ENCODE peak calls at places on chromosome 1, in four cellular contexts. R, W, Z and N are unnamed samples. For H3K4me1, the result is how much of the 10 kb centered on the place peaks cover.

GRCh38 chr1:30658014-30658336 is 65.4 kb downstream of the MATN1 start:
- DNase-seq in R (no peak), W (no peak), Z (no peak), N (no peak)

GRCh38 chr1:28236656-28237331 is 870 bp downstream of the ATP5IF1 start:
- DNase-seq in R (peak), W (no peak), Z (no peak), N (no peak)

GRCh38 chr1:85320371-85321131 is 44.1 kb upstream of the BCL10 start:
- DNase-seq in R (no peak), W (no peak), Z (no peak), N (no peak)

GRCh38 chr1:6002714-6003501 is 10.7 kb upstream of the NPHP4 start:
- DNase-seq in R (peak), W (no peak), Z (peak), N (peak)

GRCh38 chr1:177011508-177011907 is 153.0 kb downstream of the ASTN1 start:
- DNase-seq in R (no peak), W (no peak), Z (no peak), N (no peak)

GRCh38 chr1:208717490-208717889 is 473.3 kb upstream of the PLXNA2 start:
- DNase-seq in R (no peak), W (no peak), Z (no peak), N (no peak)

GRCh38 chr1:154327466-154328317 is 2.4 kb downstream of the ATP8B2 start:
- DNase-seq in R (no peak), W (no peak), Z (no peak), N (no peak)

GRCh38 chr1:168095476-168095875 is 41.3 kb downstream of the GPR161 start:
- DNase-seq in R (no peak), W (no peak), Z (no peak), N (no peak)

DNA sequence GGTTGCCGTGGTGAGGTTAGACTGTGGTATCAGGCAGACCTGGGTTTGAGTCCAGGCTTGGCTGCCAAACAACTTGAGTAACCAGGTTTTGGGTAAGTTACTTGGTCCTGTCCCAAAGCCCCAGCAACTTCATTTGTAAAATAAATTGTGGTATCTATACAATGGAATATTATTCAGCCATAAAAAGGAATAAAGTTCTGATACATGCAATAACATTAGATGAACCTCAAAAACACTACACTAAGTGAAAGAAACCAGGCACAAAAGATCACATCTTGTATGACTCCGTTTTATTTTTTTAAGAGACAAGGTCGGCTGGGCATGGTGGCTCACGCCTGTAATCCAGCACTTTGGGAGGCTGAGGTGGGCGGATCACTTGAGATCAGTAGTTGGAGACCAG is 16.4 kb upstream of the MIXL1 start:
- DNase-seq in R (no peak), W (no peak), Z (no peak), N (no peak)
- TF ChIP-seq CTCF in R (no peak), W (no peak), Z (no peak), N (no peak)

GRCh38 chr1:107358611-107359342 is 217.9 kb downstream of the NTNG1 start:
- DNase-seq in R (no peak), W (no peak), Z (no peak), N (no peak)

GRCh38 chr1:107357381-107357780 is 216.5 kb downstream of the NTNG1 start:
- DNase-seq in R (no peak), W (no peak), Z (no peak), N (no peak)

GRCh38 chr1:107362468-107362867 is 221.6 kb downstream of the NTNG1 start:
- DNase-seq in R (no peak), W (no peak), Z (no peak), N (no peak)

DNA sequence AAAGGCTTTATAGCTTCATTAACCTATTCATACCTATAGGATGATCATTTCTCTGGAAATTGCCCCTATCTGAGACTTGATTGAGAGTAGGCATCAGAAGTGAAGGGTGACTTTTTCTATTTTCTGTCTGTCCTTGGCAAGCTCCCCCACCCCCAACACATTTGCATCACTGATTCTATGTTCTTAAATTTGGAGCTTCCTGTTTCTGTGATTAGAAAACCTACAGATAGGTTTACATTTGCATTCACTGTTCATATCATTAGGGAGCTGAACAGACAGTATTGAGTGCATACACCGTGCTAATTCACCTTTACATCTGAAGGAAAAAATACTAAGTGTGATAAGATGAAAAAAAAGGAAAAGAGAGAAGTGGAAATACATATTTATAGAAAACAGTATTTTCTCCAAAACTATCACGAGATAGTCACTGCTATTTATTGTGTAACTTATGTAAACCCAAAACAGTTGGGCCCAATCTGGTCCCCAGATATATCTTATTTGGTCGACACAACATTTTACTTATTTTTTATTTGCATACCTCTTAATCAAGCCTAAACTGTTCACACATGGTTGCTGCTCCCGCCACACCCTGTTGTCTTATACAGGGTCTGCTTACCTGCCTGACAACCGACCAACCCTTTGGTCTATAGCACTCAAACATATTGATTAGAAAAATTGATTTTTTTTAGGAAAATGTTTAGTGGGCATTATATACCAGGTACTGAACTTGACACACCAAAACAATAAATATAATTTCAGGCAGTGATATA is 218.8 kb downstream of the NTNG1 start:
- DNase-seq in R (no peak), W (no peak), Z (no peak), N (no peak)
- H3K4me1 ChIP-seq in R (under half), W (under half), Z (under half), N (under half)

GRCh38 chr1:211133393-211133840 is 531 bp downstream of the KCNH1 start:
- DNase-seq in R (peak), W (peak), Z (peak), N (no peak)
- H3K4me3 ChIP-seq in R (peak), W (peak), Z (peak), N (peak)

DNA sequence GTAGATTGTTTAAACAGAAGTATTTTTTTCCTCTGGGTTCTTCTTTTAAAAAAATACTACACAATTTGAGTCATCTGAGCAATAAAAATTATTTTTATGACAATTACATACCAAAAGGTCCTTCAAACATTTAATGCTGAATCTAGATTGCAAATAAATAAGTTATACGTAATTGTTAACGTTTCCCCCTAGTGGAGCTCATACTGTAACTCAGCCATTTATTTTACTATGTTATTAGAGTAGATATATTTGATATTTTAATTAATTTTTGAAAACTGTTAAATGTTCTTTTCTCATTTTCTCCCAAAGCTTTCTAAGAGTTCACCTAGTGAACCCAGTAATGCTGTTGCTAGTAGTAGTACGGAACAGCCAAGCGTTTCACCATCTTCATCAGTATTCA is 33.5 kb downstream of the ZMYM1 start:
- DNase-seq in R (peak), W (no peak), Z (no peak), N (no peak)
- TF ChIP-seq CTCF in R (peak), W (peak), Z (no peak), N (no peak)

GRCh38 chr1:42328047-42328625 is 6.9 kb downstream of the FOXJ3 start:
- DNase-seq in R (no peak), W (no peak), Z (no peak), N (no peak)
- H3K4me1 ChIP-seq in R (under half), W (under half), Z (half or more), N (under half)

GRCh38 chr1:197041486-197042353 is 25.3 kb downstream of the F13B start:
- DNase-seq in R (no peak), W (no peak), Z (no peak), N (no peak)
- H3K4me3 ChIP-seq in R (peak), W (no peak), Z (no peak), N (no peak)

GRCh38 chr1:181504294-181505115 is 21.2 kb downstream of the CACNA1E start:
- DNase-seq in R (no peak), W (peak), Z (no peak), N (no peak)
- TF ChIP-seq CTCF in R (peak), W (peak), Z (no peak), N (no peak)

DNA sequence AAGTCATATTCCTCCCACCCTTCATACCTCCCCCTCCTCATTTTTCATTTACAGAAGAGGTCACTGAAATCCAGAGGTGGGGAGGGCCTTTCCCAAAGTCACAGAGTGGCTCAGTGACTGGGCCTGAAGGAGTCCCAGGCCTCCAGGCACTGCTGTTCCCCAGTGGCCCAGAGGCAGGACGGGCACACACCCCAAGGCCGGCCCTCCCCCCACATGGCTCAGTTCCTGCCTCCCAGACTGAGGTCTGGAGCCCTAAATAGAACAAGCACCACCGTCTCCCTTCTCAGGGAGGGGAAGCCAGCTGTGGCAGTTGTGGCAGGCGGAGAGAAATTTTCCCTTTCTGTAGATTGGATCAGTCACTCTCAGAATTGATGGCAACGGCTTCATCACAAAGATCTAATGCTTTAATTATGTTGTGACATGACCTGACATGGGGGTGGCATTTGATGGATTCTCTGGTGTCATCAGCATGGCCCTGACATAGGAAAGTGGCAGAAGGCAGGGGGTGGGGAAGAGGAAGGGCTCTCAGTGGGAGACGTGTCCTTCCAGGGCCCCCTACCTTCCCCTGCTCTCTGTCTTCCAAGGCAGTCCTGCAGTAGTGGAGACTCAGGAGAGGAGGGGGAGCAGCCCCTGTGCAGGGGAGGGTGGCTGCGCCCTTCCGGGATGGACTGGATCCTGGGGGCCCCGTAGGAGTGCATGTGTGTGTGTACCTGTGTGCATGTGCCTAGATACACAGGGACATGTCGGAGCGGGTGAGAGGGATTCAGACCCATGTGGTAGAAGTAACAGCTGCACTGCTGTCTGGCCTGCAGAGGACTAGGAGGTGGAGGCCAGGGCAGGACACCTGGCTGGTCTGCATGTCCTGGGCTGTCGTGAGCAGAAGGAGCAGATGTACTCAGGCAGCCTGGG is 41.2 kb upstream of the FOXO6 start:
- DNase-seq in R (no peak), W (no peak), Z (peak), N (no peak)
- H3K4me1 ChIP-seq in R (under half), W (under half), Z (under half), N (under half)

GRCh38 chr1:26224606-26225005 is 9.4 kb upstream of the CEP85 start:
- DNase-seq in R (no peak), W (no peak), Z (no peak), N (no peak)
- H3K4me3 ChIP-seq in R (no peak), W (peak), Z (peak), N (no peak)